ENCODE peak calls at places on chromosomes 12 and 14, in four cellular contexts. Z, J, S and I are unnamed samples.

GRCh38 chr12:11794311-11794710 is 144.8 kb downstream of the ETV6 start:
- DNase-seq in Z (no peak), J (no peak), S (no peak), I (no peak)

GRCh38 chr12:11653215-11653753 is 3.8 kb downstream of the ETV6 start:
- DNase-seq in Z (no peak), J (no peak), S (no peak), I (no peak)

GRCh38 chr14:38255408-38255672 is 553 bp downstream of the CLEC14A start:
- DNase-seq in Z (peak; percentile 63), J (no peak), S (no peak), I (no peak)

GRCh38 chr12:53571295-53571694 is 54.9 kb downstream of the ATF7 start:
- DNase-seq in Z (no peak), J (no peak), S (no peak), I (no peak)

GRCh38 chr12:89353188-89353822 is 1.0 kb upstream of the DUSP6 start:
- DNase-seq in Z (peak; percentile 92), J (peak; percentile 76), S (peak; percentile 82), I (no peak)

GRCh38 chr14:60506985-60507829 is 1.7 kb upstream of the SIX6 start:
- DNase-seq in Z (no peak), J (no peak), S (no peak), I (no peak)

GRCh38 chr14:91327201-91327600 is 82.7 kb upstream of the GPR68 start:
- DNase-seq in Z (no peak), J (no peak), S (no peak), I (no peak)

GRCh38 chr12:3040663-3041544 is 36.3 kb upstream of the TSPAN9 start:
- DNase-seq in Z (no peak), J (no peak), S (no peak), I (no peak)

GRCh38 chr12:62907067-62907466 is 27.9 kb downstream of the PPM1H start:
- DNase-seq in Z (no peak), J (no peak), S (no peak), I (no peak)

GRCh38 chr12:133105620-133106019 is 24.5 kb downstream of the ZNF891 start:
- DNase-seq in Z (no peak), J (no peak), S (no peak), I (no peak)

GRCh38 chr12:64801381-64801780 is 23.1 kb upstream of the TBC1D30 start:
- DNase-seq in Z (no peak), J (no peak), S (no peak), I (no peak)

GRCh38 chr14:102927346-102927877 is 4.9 kb downstream of the AMN start:
- DNase-seq in Z (no peak), J (peak; percentile 79), S (no peak), I (no peak)

GRCh38 chr14:89455412-89455811 is 38.4 kb upstream of the FOXN3 start:
- DNase-seq in Z (peak; percentile 62), J (no peak), S (peak; percentile 34), I (no peak)

GRCh38 chr12:80162177-80162576 is 62.8 kb downstream of the OTOGL start:
- DNase-seq in Z (no peak), J (no peak), S (no peak), I (no peak)

GRCh38 chr14:98298481-98299227 is 973.3 kb downstream of the BCL11B start:
- DNase-seq in Z (no peak), J (peak; percentile 42), S (no peak), I (no peak)

GRCh38 chr14:89845346-89845745 is 109.2 kb downstream of the EFCAB11 start:
- DNase-seq in Z (no peak), J (no peak), S (no peak), I (no peak)

GRCh38 chr12:86148612-86149011 is 107.6 kb downstream of the MGAT4C start:
- DNase-seq in Z (no peak), J (no peak), S (no peak), I (no peak)

GRCh38 chr14:65134651-65135579 is 32.6 kb upstream of the MAX start:
- DNase-seq in Z (no peak), J (no peak), S (no peak), I (no peak)

GRCh38 chr14:71290960-71291466 is 383.8 kb downstream of the PCNX1 start:
- DNase-seq in Z (no peak), J (no peak), S (no peak), I (no peak)

GRCh38 chr12:109773384-109774011 is 59.7 kb downstream of the TRPV4 start:
- DNase-seq in Z (peak; percentile 70), J (no peak), S (no peak), I (no peak)

GRCh38 chr12:94586589-94587259 is 63.6 kb downstream of the TMCC3 start:
- DNase-seq in Z (no peak), J (no peak), S (no peak), I (no peak)

GRCh38 chr14:106044949-106045596 is 518.7 kb downstream of the TMEM121 start:
- DNase-seq in Z (peak; percentile 69), J (no peak), S (peak; percentile 31), I (peak; percentile 52)
- H3K9me3 ChIP-seq in Z (no peaks in the 10 kb centered on the region), J (no peaks in the 10 kb centered on the region), S (peaks cover 4% of the 10 kb centered on the region), I (no peaks in the 10 kb centered on the region)

GRCh38 chr12:18057051-18057450 is 32.9 kb downstream of the RERGL start:
- DNase-seq in Z (no peak), J (no peak), S (no peak), I (no peak)

GRCh38 chr12:18054925-18055324 is 35.1 kb downstream of the RERGL start:
- DNase-seq in Z (no peak), J (no peak), S (no peak), I (no peak)
- H3K9me3 ChIP-seq in Z (no peaks in the 10 kb centered on the region), J (no peaks in the 10 kb centered on the region), S (peaks cover 54% of the 10 kb centered on the region), I (no peaks in the 10 kb centered on the region)

DNA sequence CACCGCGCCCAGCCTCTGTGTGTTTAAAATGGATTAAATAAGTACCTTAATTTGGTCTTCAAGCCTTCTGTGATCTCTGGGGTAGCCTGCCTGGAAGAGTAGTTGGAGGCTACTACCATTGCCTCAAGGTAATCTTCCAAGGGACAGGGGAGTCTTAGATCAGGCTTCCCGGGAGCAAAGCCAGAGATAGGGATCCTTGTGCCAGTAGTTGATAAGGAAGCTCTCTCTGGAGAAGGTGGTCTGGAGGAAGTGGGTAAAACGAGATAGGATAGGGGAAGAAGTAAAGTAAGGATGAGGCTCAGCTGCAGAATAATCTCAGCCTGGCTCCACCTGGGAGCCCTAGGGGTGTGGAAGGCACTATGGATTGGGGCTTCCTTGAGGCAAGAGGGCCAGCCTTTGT is 38.5 kb downstream of the FOS start:
- DNase-seq in Z (no peak), J (no peak), S (no peak), I (no peak)
- H3K9me3 ChIP-seq in Z (no peaks in the 10 kb centered on the region), J (no peaks in the 10 kb centered on the region), S (no peaks in the 10 kb centered on the region), I (no peaks in the 10 kb centered on the region)

GRCh38 chr14:29757711-29758233 is 169.9 kb downstream of the PRKD1 start:
- DNase-seq in Z (no peak), J (no peak), S (no peak), I (no peak)

GRCh38 chr14:29759521-29760340 is 167.9 kb downstream of the PRKD1 start:
- DNase-seq in Z (no peak), J (no peak), S (no peak), I (no peak)

GRCh38 chr14:29763342-29763858 is 164.2 kb downstream of the PRKD1 start:
- DNase-seq in Z (no peak), J (no peak), S (no peak), I (no peak)
- H3K9me3 ChIP-seq in Z (no peaks in the 10 kb centered on the region), J (no peaks in the 10 kb centered on the region), S (peaks cover 4% of the 10 kb centered on the region), I (no peaks in the 10 kb centered on the region)

GRCh38 chr14:106166650-106167204 is 640.3 kb downstream of the TMEM121 start:
- DNase-seq in Z (no peak), J (no peak), S (no peak), I (no peak)
- H3K9me3 ChIP-seq in Z (no peaks in the 10 kb centered on the region), J (no peaks in the 10 kb centered on the region), S (no peaks in the 10 kb centered on the region), I (no peaks in the 10 kb centered on the region)

GRCh38 chr14:105865266-105865903 is 339.0 kb downstream of the TMEM121 start:
- DNase-seq in Z (peak; percentile 43), J (no peak), S (no peak), I (no peak)
- H3K9me3 ChIP-seq in Z (no peaks in the 10 kb centered on the region), J (no peaks in the 10 kb centered on the region), S (peaks cover 4% of the 10 kb centered on the region), I (no peaks in the 10 kb centered on the region)